ENCODE peak calls at places on chromosome 10, in eight cellular contexts. One of them, this sample, is unnamed.

GRCh38 chr10:49082767-49083166 is 32.6 kb downstream of the VSTM4 start:
- DNase-seq in gastrocnemius medialis: no peak
- DNase-seq in fibroblast of lung: no peak
- DNase-seq in adrenal gland: no peak
- DNase-seq in B cell: no peak
- DNase-seq in lung: no peak
- DNase-seq in lower leg skin: no peak
- DNase-seq in fibroblast of pulmonary artery: no peak
- DNase-seq in this sample: no peak

GRCh38 chr10:31947144-31947926 is 18.7 kb upstream of the ARHGAP12 start:
- DNase-seq in lung: no peak
- DNase-seq in adrenal gland: peak
- DNase-seq in fibroblast of pulmonary artery: peak
- DNase-seq in lower leg skin: peak
- DNase-seq in gastrocnemius medialis: peak
- DNase-seq in B cell: no peak
- DNase-seq in fibroblast of lung: peak
- DNase-seq in this sample: peak

GRCh38 chr10:21995557-21995956 is 8.0 kb downstream of the DNAJC1 start:
- DNase-seq in fibroblast of lung: no peak
- DNase-seq in gastrocnemius medialis: no peak
- DNase-seq in lung: no peak
- DNase-seq in fibroblast of pulmonary artery: peak
- DNase-seq in lower leg skin: no peak
- DNase-seq in adrenal gland: no peak
- DNase-seq in B cell: no peak
- DNase-seq in this sample: no peak

GRCh38 chr10:33376976-33377657 is 42.6 kb upstream of the NRP1 start:
- DNase-seq in gastrocnemius medialis: no peak
- DNase-seq in lung: no peak
- DNase-seq in fibroblast of pulmonary artery: peak
- DNase-seq in B cell: no peak
- DNase-seq in adrenal gland: no peak
- DNase-seq in lower leg skin: no peak
- DNase-seq in fibroblast of lung: peak
- DNase-seq in this sample: peak

GRCh38 chr10:63382066-63382465 is 83.7 kb downstream of the JMJD1C start:
- DNase-seq in gastrocnemius medialis: no peak
- DNase-seq in fibroblast of lung: no peak
- DNase-seq in adrenal gland: no peak
- DNase-seq in fibroblast of pulmonary artery: no peak
- DNase-seq in lower leg skin: no peak
- DNase-seq in B cell: no peak
- DNase-seq in lung: no peak
- DNase-seq in this sample: no peak

GRCh38 chr10:2925631-2926030 is 141.7 kb upstream of the PFKP start:
- DNase-seq in adrenal gland: peak
- DNase-seq in lung: peak
- DNase-seq in lower leg skin: peak
- DNase-seq in fibroblast of pulmonary artery: peak
- DNase-seq in fibroblast of lung: peak
- DNase-seq in gastrocnemius medialis: peak
- DNase-seq in B cell: no peak
- DNase-seq in this sample: peak

GRCh38 chr10:122154733-122155366 is 116.2 kb upstream of the BTBD16 start:
- DNase-seq in adrenal gland: peak
- DNase-seq in fibroblast of lung: peak
- DNase-seq in gastrocnemius medialis: peak
- DNase-seq in B cell: no peak
- DNase-seq in lower leg skin: no peak
- DNase-seq in lung: no peak
- DNase-seq in fibroblast of pulmonary artery: peak
- DNase-seq in this sample: peak

GRCh38 chr10:65769828-65770227 is 1156.0 kb upstream of the LRRTM3 start:
- DNase-seq in lung: no peak
- DNase-seq in fibroblast of lung: no peak
- DNase-seq in adrenal gland: no peak
- DNase-seq in B cell: no peak
- DNase-seq in lower leg skin: no peak
- DNase-seq in fibroblast of pulmonary artery: no peak
- DNase-seq in gastrocnemius medialis: no peak
- DNase-seq in this sample: peak

GRCh38 chr10:19077276-19077675 is 28.7 kb downstream of the MALRD1 start:
- DNase-seq in gastrocnemius medialis: no peak
- DNase-seq in lung: no peak
- DNase-seq in adrenal gland: no peak
- DNase-seq in B cell: no peak
- DNase-seq in fibroblast of lung: peak
- DNase-seq in fibroblast of pulmonary artery: no peak
- DNase-seq in lower leg skin: no peak
- DNase-seq in this sample: no peak

GRCh38 chr10:122388287-122388997 is 13.9 kb downstream of the PLEKHA1 start:
- DNase-seq in lung: no peak
- DNase-seq in fibroblast of lung: no peak
- DNase-seq in lower leg skin: no peak
- DNase-seq in B cell: no peak
- DNase-seq in adrenal gland: no peak
- DNase-seq in fibroblast of pulmonary artery: no peak
- DNase-seq in gastrocnemius medialis: no peak
- DNase-seq in this sample: no peak

GRCh38 chr10:1605999-1606940 is 131.1 kb downstream of the ADARB2 start:
- DNase-seq in gastrocnemius medialis: no peak
- DNase-seq in lower leg skin: no peak
- DNase-seq in B cell: no peak
- DNase-seq in adrenal gland: no peak
- DNase-seq in fibroblast of pulmonary artery: no peak
- DNase-seq in lung: no peak
- DNase-seq in fibroblast of lung: no peak
- DNase-seq in this sample: no peak

GRCh38 chr10:1602037-1602471 is 135.3 kb downstream of the ADARB2 start:
- DNase-seq in adrenal gland: no peak
- DNase-seq in lower leg skin: no peak
- DNase-seq in fibroblast of pulmonary artery: no peak
- DNase-seq in gastrocnemius medialis: no peak
- DNase-seq in B cell: no peak
- DNase-seq in lung: no peak
- DNase-seq in fibroblast of lung: no peak
- DNase-seq in this sample: no peak

GRCh38 chr10:1603181-1603580 is 134.1 kb downstream of the ADARB2 start:
- DNase-seq in lung: no peak
- DNase-seq in B cell: no peak
- DNase-seq in gastrocnemius medialis: no peak
- DNase-seq in adrenal gland: no peak
- DNase-seq in lower leg skin: no peak
- DNase-seq in fibroblast of pulmonary artery: no peak
- DNase-seq in fibroblast of lung: no peak
- DNase-seq in this sample: no peak

GRCh38 chr10:1605121-1605520 is 132.2 kb downstream of the ADARB2 start:
- DNase-seq in adrenal gland: no peak
- DNase-seq in fibroblast of pulmonary artery: no peak
- DNase-seq in lung: no peak
- DNase-seq in fibroblast of lung: no peak
- DNase-seq in gastrocnemius medialis: no peak
- DNase-seq in lower leg skin: no peak
- DNase-seq in B cell: no peak
- DNase-seq in this sample: no peak

GRCh38 chr10:1604246-1604645 is 133.1 kb downstream of the ADARB2 start:
- DNase-seq in lower leg skin: no peak
- DNase-seq in gastrocnemius medialis: no peak
- DNase-seq in fibroblast of pulmonary artery: no peak
- DNase-seq in lung: no peak
- DNase-seq in adrenal gland: no peak
- DNase-seq in B cell: no peak
- DNase-seq in fibroblast of lung: no peak
- DNase-seq in this sample: no peak
- TF ChIP-seq CTCF in lower leg skin: no peak
- TF ChIP-seq CTCF in gastrocnemius medialis: no peak
- TF ChIP-seq CTCF in fibroblast of pulmonary artery: no peak
- TF ChIP-seq CTCF in lung: no peak
- TF ChIP-seq CTCF in adrenal gland: no peak
- TF ChIP-seq CTCF in B cell: no peak
- TF ChIP-seq CTCF in fibroblast of lung: no peak
- TF ChIP-seq CTCF in this sample: no peak

DNA sequence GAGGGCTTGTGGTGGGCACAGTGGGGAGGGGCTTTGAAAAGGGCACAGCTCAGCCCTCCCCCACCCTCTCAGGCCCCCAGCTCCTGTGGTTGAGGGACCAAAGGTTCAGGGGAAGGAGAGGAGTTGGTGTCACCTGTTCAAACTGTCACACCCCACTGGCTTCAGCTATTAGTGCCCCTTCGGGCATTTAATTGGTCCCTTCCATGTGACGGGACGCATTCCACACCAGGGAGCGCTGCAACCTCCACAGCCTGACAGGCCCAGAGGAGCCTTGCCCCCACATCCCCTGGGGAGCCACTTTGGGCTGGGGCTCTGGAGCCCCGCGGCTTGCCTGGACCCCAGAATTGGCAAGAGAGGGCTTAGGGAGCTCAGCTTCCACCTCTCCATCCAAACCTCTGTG is 75.7 kb downstream of the C10orf105 start:
- DNase-seq in gastrocnemius medialis: no peak
- DNase-seq in fibroblast of lung: no peak
- DNase-seq in B cell: no peak
- DNase-seq in lower leg skin: no peak
- DNase-seq in lung: no peak
- DNase-seq in fibroblast of pulmonary artery: no peak
- DNase-seq in adrenal gland: no peak
- DNase-seq in this sample: no peak
- TF ChIP-seq CTCF in gastrocnemius medialis: no peak
- TF ChIP-seq CTCF in fibroblast of lung: no peak
- TF ChIP-seq CTCF in B cell: no peak
- TF ChIP-seq CTCF in lower leg skin: no peak
- TF ChIP-seq CTCF in lung: no peak
- TF ChIP-seq CTCF in fibroblast of pulmonary artery: no peak
- TF ChIP-seq CTCF in adrenal gland: no peak
- TF ChIP-seq CTCF in this sample: no peak

DNA sequence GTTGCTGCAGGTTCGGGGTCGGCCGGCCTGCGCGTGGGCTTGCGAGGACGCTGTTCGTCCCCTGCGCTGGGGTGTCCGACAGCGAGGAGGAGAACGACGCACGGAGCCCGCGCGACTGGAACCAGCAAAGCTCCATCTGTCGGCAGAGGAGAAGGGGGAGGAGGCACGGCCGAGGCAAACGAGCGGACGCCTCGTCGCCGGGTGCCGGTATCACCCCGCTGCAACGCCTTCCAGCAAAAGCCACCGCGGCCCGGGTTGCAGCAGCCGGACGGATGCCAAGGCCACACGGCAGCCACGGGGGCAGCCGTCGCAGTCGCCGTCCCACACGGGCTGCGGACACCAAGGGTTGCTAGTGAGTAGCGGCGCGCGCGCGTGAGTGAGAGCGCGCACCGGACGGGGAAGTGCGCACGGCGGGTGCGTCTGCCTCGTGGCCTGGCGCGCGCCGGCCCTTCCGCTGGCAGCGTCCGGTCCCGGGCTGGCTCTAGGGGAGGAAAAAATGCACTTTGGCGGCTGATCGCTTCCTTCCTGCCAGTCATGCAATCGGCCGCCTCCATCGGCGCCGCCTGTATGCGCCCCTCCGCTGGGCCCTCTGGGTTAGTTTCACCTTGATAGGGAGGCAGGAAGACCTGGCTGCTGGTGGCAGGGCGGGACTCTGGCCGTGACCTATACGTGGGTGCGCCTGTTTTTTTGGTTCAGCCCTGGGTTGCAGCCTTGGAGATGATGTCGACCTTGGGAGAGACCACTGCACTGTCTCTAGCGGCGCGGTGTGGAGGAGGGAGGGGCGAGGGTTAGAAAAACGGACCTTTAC is 446 bp downstream of the STAMBPL1 start:
- DNase-seq in gastrocnemius medialis: peak
- DNase-seq in fibroblast of lung: peak
- DNase-seq in B cell: peak
- DNase-seq in lower leg skin: peak
- DNase-seq in fibroblast of pulmonary artery: peak
- DNase-seq in lung: peak
- DNase-seq in adrenal gland: peak
- DNase-seq in this sample: peak
- TF ChIP-seq CTCF in gastrocnemius medialis: no peak
- TF ChIP-seq CTCF in fibroblast of lung: peak
- TF ChIP-seq CTCF in B cell: peak
- TF ChIP-seq CTCF in lower leg skin: no peak
- TF ChIP-seq CTCF in fibroblast of pulmonary artery: peak
- TF ChIP-seq CTCF in lung: no peak
- TF ChIP-seq CTCF in adrenal gland: no peak
- TF ChIP-seq CTCF in this sample: peak

GRCh38 chr10:70403483-70404035 is 386 bp upstream of the EIF4EBP2 start:
- DNase-seq in fibroblast of lung: no peak
- DNase-seq in gastrocnemius medialis: no peak
- DNase-seq in fibroblast of pulmonary artery: no peak
- DNase-seq in lung: no peak
- DNase-seq in B cell: no peak
- DNase-seq in lower leg skin: no peak
- DNase-seq in adrenal gland: no peak
- DNase-seq in this sample: no peak

GRCh38 chr10:70409772-70410171 is 5.8 kb downstream of the EIF4EBP2 start:
- DNase-seq in fibroblast of pulmonary artery: no peak
- DNase-seq in B cell: no peak
- DNase-seq in adrenal gland: no peak
- DNase-seq in gastrocnemius medialis: no peak
- DNase-seq in fibroblast of lung: no peak
- DNase-seq in lung: no peak
- DNase-seq in lower leg skin: no peak
- DNase-seq in this sample: no peak

GRCh38 chr10:70404906-70405824 is 1.2 kb downstream of the EIF4EBP2 start:
- DNase-seq in adrenal gland: peak
- DNase-seq in lung: peak
- DNase-seq in fibroblast of lung: peak
- DNase-seq in B cell: no peak
- DNase-seq in gastrocnemius medialis: peak
- DNase-seq in lower leg skin: peak
- DNase-seq in fibroblast of pulmonary artery: peak
- DNase-seq in this sample: peak

GRCh38 chr10:70399177-70399576 is 4.8 kb upstream of the EIF4EBP2 start:
- DNase-seq in gastrocnemius medialis: no peak
- DNase-seq in fibroblast of lung: no peak
- DNase-seq in lung: no peak
- DNase-seq in lower leg skin: no peak
- DNase-seq in adrenal gland: no peak
- DNase-seq in B cell: no peak
- DNase-seq in fibroblast of pulmonary artery: no peak
- DNase-seq in this sample: no peak

DNA sequence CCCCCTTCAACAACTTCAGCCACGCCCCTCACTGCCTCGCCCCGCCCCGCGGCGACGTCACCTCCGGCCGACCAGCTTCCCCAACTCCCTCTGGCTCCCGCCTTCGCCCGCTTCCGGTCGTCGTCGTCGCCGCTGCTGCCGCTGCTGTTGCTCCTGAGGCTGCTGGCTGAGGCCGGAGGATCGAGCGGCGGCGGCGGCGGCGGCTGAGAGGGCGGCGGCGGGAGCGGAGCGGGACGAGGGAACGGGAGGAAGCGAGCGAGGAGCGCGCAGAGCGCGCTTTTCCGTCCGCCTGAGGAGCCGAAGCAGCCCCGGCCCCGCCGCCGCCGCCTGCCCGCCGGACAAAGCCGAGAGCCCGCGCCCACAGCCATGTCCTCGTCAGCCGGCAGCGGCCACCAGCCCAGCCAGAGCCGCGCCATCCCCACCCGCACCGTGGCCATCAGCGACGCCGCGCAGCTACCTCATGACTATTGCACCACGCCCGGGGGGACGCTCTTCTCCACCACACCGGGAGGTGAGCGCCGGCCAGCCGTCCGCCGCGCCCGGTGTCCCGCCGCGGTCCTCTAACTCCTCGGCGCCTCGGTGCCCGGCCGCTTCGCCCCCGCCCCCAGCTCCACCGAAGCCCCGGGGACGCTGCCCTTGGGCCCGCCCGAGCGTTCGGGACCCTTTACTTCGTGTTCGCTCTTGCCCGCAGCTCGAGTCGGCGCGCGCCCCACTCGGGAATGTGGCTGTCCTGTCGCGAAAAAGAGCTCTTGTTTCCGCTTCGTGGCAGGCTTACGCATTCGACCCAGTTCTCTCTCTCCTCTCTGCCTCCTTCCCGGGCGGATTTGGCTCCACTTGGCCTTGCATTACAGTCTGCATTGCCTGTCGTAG is at the start of gene EIF4EBP2:
- DNase-seq in fibroblast of lung: peak
- DNase-seq in adrenal gland: peak
- DNase-seq in lung: peak
- DNase-seq in lower leg skin: peak
- DNase-seq in gastrocnemius medialis: peak
- DNase-seq in fibroblast of pulmonary artery: peak
- DNase-seq in B cell: peak
- DNase-seq in this sample: peak
- TF ChIP-seq CTCF in fibroblast of lung: no peak
- TF ChIP-seq CTCF in adrenal gland: no peak
- TF ChIP-seq CTCF in lung: no peak
- TF ChIP-seq CTCF in lower leg skin: no peak
- TF ChIP-seq CTCF in gastrocnemius medialis: no peak
- TF ChIP-seq CTCF in fibroblast of pulmonary artery: no peak
- TF ChIP-seq CTCF in B cell: no peak
- TF ChIP-seq CTCF in this sample: no peak